ENCODE peak calls at places on chromosome 22, in seven cellular contexts. E, V, D, M, O, W and K are unnamed samples.

GRCh38 chr22:37235897-37236607 is 8.0 kb downstream of the RAC2 start:
- DNase-seq in E (no peak), V (no peak), D (no peak), M (no peak), O (no peak), W (no peak), K (no peak)

GRCh38 chr22:29306175-29306829 is at the start of gene GAS2L1:
- DNase-seq in E (peak), V (no peak), D (no peak), M (peak), O (no peak), W (peak), K (no peak)

GRCh38 chr22:30752771-30753170 is 58.1 kb downstream of the OSBP2 start:
- DNase-seq in E (no peak), V (no peak), D (no peak), M (no peak), O (no peak), W (no peak), K (no peak)

GRCh38 chr22:46043816-46044717 is 67.1 kb upstream of the WNT7B start:
- DNase-seq in E (peak), V (no peak), D (no peak), M (no peak), O (no peak), W (peak), K (peak)

GRCh38 chr22:46457502-46458488 is 79.6 kb downstream of the CELSR1 start:
- DNase-seq in E (peak), V (no peak), D (no peak), M (no peak), O (no peak), W (no peak), K (no peak)

GRCh38 chr22:38871360-38872171 is 450 bp downstream of the CBX6 start:
- DNase-seq in E (peak), V (no peak), D (no peak), M (no peak), O (no peak), W (no peak), K (peak)

GRCh38 chr22:27800250-27801131 is 1.1 kb downstream of the MN1 start:
- DNase-seq in E (peak), V (no peak), D (no peak), M (no peak), O (no peak), W (no peak), K (no peak)

GRCh38 chr22:35140879-35141745 is 75.2 kb downstream of the ISX start:
- DNase-seq in E (no peak), V (no peak), D (peak), M (no peak), O (no peak), W (no peak), K (no peak)

GRCh38 chr22:27476729-27477128 is 324.8 kb downstream of the MN1 start:
- DNase-seq in E (peak), V (no peak), D (no peak), M (no peak), O (no peak), W (peak), K (no peak)

GRCh38 chr22:28004021-28004420 is 85.0 kb upstream of the PITPNB start:
- DNase-seq in E (no peak), V (no peak), D (no peak), M (no peak), O (no peak), W (no peak), K (no peak)

GRCh38 chr22:39297490-39298193 is 21.8 kb downstream of the RPL3 start:
- DNase-seq in E (no peak), V (no peak), D (no peak), M (no peak), O (no peak), W (no peak), K (no peak)

GRCh38 chr22:39999144-39999757 is 4.5 kb downstream of the FAM83F start:
- DNase-seq in E (peak), V (no peak), D (no peak), M (no peak), O (no peak), W (peak), K (no peak)

GRCh38 chr22:49788492-49788891 is 39.2 kb downstream of the BRD1 start:
- DNase-seq in E (peak), V (no peak), D (no peak), M (no peak), O (no peak), W (no peak), K (no peak)

GRCh38 chr22:48389916-48390315 is 1437.8 kb downstream of the BRD1 start:
- DNase-seq in E (no peak), V (no peak), D (no peak), M (no peak), O (no peak), W (no peak), K (no peak)

GRCh38 chr22:26023104-26023775 is 146.0 kb upstream of the SEZ6L start:
- DNase-seq in E (no peak), V (no peak), D (no peak), M (no peak), O (no peak), W (no peak), K (no peak)

GRCh38 chr22:31140746-31141145 is 438 bp upstream of the PLA2G3 start:
- DNase-seq in E (no peak), V (no peak), D (no peak), M (no peak), O (no peak), W (no peak), K (no peak)

GRCh38 chr22:29343313-29343805 is 27.9 kb upstream of the RASL10A start:
- DNase-seq in E (no peak), V (no peak), D (no peak), M (no peak), O (no peak), W (no peak), K (no peak)

GRCh38 chr22:31486951-31487350 is 2.7 kb downstream of the EIF4ENIF1 start:
- DNase-seq in E (no peak), V (no peak), D (no peak), M (no peak), O (no peak), W (no peak), K (no peak)

GRCh38 chr22:42788466-42788865 is 67.8 kb upstream of the A4GALT start:
- DNase-seq in E (no peak), V (no peak), D (no peak), M (no peak), O (no peak), W (no peak), K (no peak)

GRCh38 chr22:36367479-36367878 is 20.3 kb downstream of the MYH9 start:
- DNase-seq in E (no peak), V (no peak), D (no peak), M (no peak), O (no peak), W (no peak), K (no peak)

GRCh38 chr22:21646608-21647590 is 4.8 kb downstream of the SDF2L1 start:
- DNase-seq in E (no peak), V (peak), D (no peak), M (peak), O (peak), W (peak), K (peak)

GRCh38 chr22:41672780-41673509 is 15.7 kb downstream of the SNU13 start:
- DNase-seq in E (no peak), V (no peak), D (no peak), M (no peak), O (no peak), W (no peak), K (no peak)

GRCh38 chr22:43889366-43890253 is 2.2 kb downstream of the PNPLA5 start:
- DNase-seq in E (peak), V (no peak), D (no peak), M (no peak), O (no peak), W (no peak), K (no peak)

GRCh38 chr22:39471421-39472141 is 14.8 kb downstream of the MGAT3 start:
- DNase-seq in E (no peak), V (no peak), D (no peak), M (no peak), O (no peak), W (no peak), K (no peak)

GRCh38 chr22:41344189-41344788 is 37.5 kb upstream of the TEF start:
- DNase-seq in E (no peak), V (no peak), D (no peak), M (no peak), O (no peak), W (no peak), K (no peak)

GRCh38 chr22:38455530-38456271 is 702 bp upstream of the KCNJ4 start:
- DNase-seq in E (peak), V (no peak), D (no peak), M (no peak), O (no peak), W (peak), K (peak)

GRCh38 chr22:32979606-32980005 is 78.6 kb downstream of the SYN3 start:
- DNase-seq in E (no peak), V (no peak), D (no peak), M (no peak), O (no peak), W (no peak), K (no peak)

GRCh38 chr22:23677701-23677995 is 13.2 kb upstream of the RGL4 start:
- DNase-seq in E (no peak), V (no peak), D (no peak), M (no peak), O (no peak), W (no peak), K (no peak)

GRCh38 chr22:39710380-39711117 is 140.0 kb downstream of the CACNA1I start:
- DNase-seq in E (no peak), V (no peak), D (no peak), M (no peak), O (no peak), W (no peak), K (no peak)

GRCh38 chr22:36977947-36978660 is 41.1 kb downstream of the TST start:
- DNase-seq in E (peak), V (peak), D (peak), M (peak), O (peak), W (peak), K (peak)

GRCh38 chr22:17268501-17269223 is 49.4 kb upstream of the ADA2 start:
- DNase-seq in E (peak), V (no peak), D (no peak), M (no peak), O (no peak), W (no peak), K (no peak)

GRCh38 chr22:44807232-44807631 is 54.9 kb downstream of the ARHGAP8 start:
- DNase-seq in E (no peak), V (no peak), D (no peak), M (no peak), O (no peak), W (no peak), K (no peak)

GRCh38 chr22:20810645-20811044 is 36.7 kb downstream of the SERPIND1 start:
- DNase-seq in E (no peak), V (peak), D (no peak), M (no peak), O (no peak), W (no peak), K (peak)

GRCh38 chr22:48055827-48056226 is 1293.4 kb downstream of the TBC1D22A start:
- DNase-seq in E (no peak), V (no peak), D (no peak), M (no peak), O (no peak), W (no peak), K (no peak)

GRCh38 chr22:36948273-36949055 is 35.0 kb downstream of the CSF2RB start:
- DNase-seq in E (no peak), V (no peak), D (no peak), M (no peak), O (no peak), W (no peak), K (no peak)

GRCh38 chr22:32534252-32535215 is 59.9 kb downstream of the FBXO7 start:
- DNase-seq in E (peak), V (no peak), D (no peak), M (no peak), O (no peak), W (peak), K (no peak)

GRCh38 chr22:37187891-37188761 is at the start of gene C1QTNF6:
- DNase-seq in E (peak), V (no peak), D (no peak), M (no peak), O (no peak), W (no peak), K (no peak)

GRCh38 chr22:20877715-20878114 is 18.9 kb downstream of the SNAP29 start:
- DNase-seq in E (no peak), V (no peak), D (no peak), M (no peak), O (no peak), W (no peak), K (no peak)

GRCh38 chr22:49668402-49668801 is 159.3 kb downstream of the BRD1 start:
- DNase-seq in E (peak), V (no peak), D (no peak), M (no peak), O (no peak), W (no peak), K (no peak)

GRCh38 chr22:17303840-17304779 is 65.2 kb upstream of the CECR2 start:
- DNase-seq in E (no peak), V (no peak), D (peak), M (peak), O (peak), W (no peak), K (no peak)